ENCODE peak calls at places on chromosomes 2 and 18, in six cellular contexts. One of them, this sample, is unnamed.

GRCh38 chr2:66440011-66440542 is 5.2 kb downstream of the MEIS1 start:
- DNase-seq in sigmoid colon: peak
- DNase-seq in RWPE1: peak
- DNase-seq in dorsolateral prefrontal cortex: no peak
- DNase-seq in colonic mucosa: no peak
- DNase-seq in upper lobe of left lung: no peak
- DNase-seq in this sample: no peak

GRCh38 chr18:49168970-49169619 is 218.3 kb upstream of the SMAD7 start:
- DNase-seq in sigmoid colon: no peak
- DNase-seq in RWPE1: no peak
- DNase-seq in dorsolateral prefrontal cortex: no peak
- DNase-seq in colonic mucosa: peak
- DNase-seq in upper lobe of left lung: no peak
- DNase-seq in this sample: no peak

GRCh38 chr2:28424799-28425492 is 32.3 kb downstream of the FOSL2 start:
- DNase-seq in sigmoid colon: no peak
- DNase-seq in RWPE1: no peak
- DNase-seq in dorsolateral prefrontal cortex: no peak
- DNase-seq in colonic mucosa: no peak
- DNase-seq in upper lobe of left lung: no peak
- DNase-seq in this sample: no peak

GRCh38 chr2:199581935-199582336 is 124.2 kb upstream of the SATB2 start:
- DNase-seq in sigmoid colon: no peak
- DNase-seq in RWPE1: no peak
- DNase-seq in dorsolateral prefrontal cortex: no peak
- DNase-seq in colonic mucosa: no peak
- DNase-seq in upper lobe of left lung: no peak
- DNase-seq in this sample: no peak

GRCh38 chr2:221389421-221389820 is 182.7 kb downstream of the EPHA4 start:
- DNase-seq in sigmoid colon: no peak
- DNase-seq in RWPE1: no peak
- DNase-seq in dorsolateral prefrontal cortex: no peak
- DNase-seq in colonic mucosa: no peak
- DNase-seq in upper lobe of left lung: no peak
- DNase-seq in this sample: no peak

GRCh38 chr2:70541481-70542020 is 12.1 kb downstream of the TGFA start:
- DNase-seq in sigmoid colon: no peak
- DNase-seq in RWPE1: peak
- DNase-seq in dorsolateral prefrontal cortex: no peak
- DNase-seq in colonic mucosa: no peak
- DNase-seq in upper lobe of left lung: no peak
- DNase-seq in this sample: no peak

GRCh38 chr2:71683070-71683469 is 229.7 kb downstream of the DYSF start:
- DNase-seq in sigmoid colon: peak
- DNase-seq in RWPE1: no peak
- DNase-seq in dorsolateral prefrontal cortex: peak
- DNase-seq in colonic mucosa: no peak
- DNase-seq in upper lobe of left lung: no peak
- DNase-seq in this sample: no peak

GRCh38 chr2:160906878-160907277 is 253.3 kb upstream of the TANK start:
- DNase-seq in sigmoid colon: no peak
- DNase-seq in RWPE1: no peak
- DNase-seq in dorsolateral prefrontal cortex: no peak
- DNase-seq in colonic mucosa: no peak
- DNase-seq in upper lobe of left lung: no peak
- DNase-seq in this sample: no peak

GRCh38 chr2:36277876-36278523 is 77.6 kb upstream of the CRIM1 start:
- DNase-seq in sigmoid colon: no peak
- DNase-seq in RWPE1: no peak
- DNase-seq in dorsolateral prefrontal cortex: no peak
- DNase-seq in colonic mucosa: no peak
- DNase-seq in upper lobe of left lung: no peak
- DNase-seq in this sample: no peak

GRCh38 chr2:215528555-215528954 is 92.7 kb upstream of the FN1 start:
- DNase-seq in sigmoid colon: no peak
- DNase-seq in RWPE1: peak
- DNase-seq in dorsolateral prefrontal cortex: no peak
- DNase-seq in colonic mucosa: no peak
- DNase-seq in upper lobe of left lung: no peak
- DNase-seq in this sample: no peak

GRCh38 chr2:98911376-98912154 is 24.5 kb downstream of the CRACDL start:
- DNase-seq in sigmoid colon: peak
- DNase-seq in RWPE1: peak
- DNase-seq in dorsolateral prefrontal cortex: no peak
- DNase-seq in colonic mucosa: no peak
- DNase-seq in upper lobe of left lung: no peak
- DNase-seq in this sample: no peak

GRCh38 chr2:231467016-231467545 is 2.8 kb upstream of the NCL start:
- DNase-seq in sigmoid colon: no peak
- DNase-seq in RWPE1: no peak
- DNase-seq in dorsolateral prefrontal cortex: no peak
- DNase-seq in colonic mucosa: no peak
- DNase-seq in upper lobe of left lung: no peak
- DNase-seq in this sample: no peak

GRCh38 chr2:239307221-239307569 is 93.6 kb downstream of the HDAC4 start:
- DNase-seq in sigmoid colon: no peak
- DNase-seq in RWPE1: no peak
- DNase-seq in dorsolateral prefrontal cortex: peak
- DNase-seq in colonic mucosa: no peak
- DNase-seq in upper lobe of left lung: peak
- DNase-seq in this sample: no peak

GRCh38 chr2:127675335-127676261 is at the start of gene LIMS2:
- DNase-seq in sigmoid colon: peak
- DNase-seq in RWPE1: peak
- DNase-seq in dorsolateral prefrontal cortex: peak
- DNase-seq in colonic mucosa: no peak
- DNase-seq in upper lobe of left lung: peak
- DNase-seq in this sample: no peak

GRCh38 chr18:41949206-41949920 is 5.7 kb upstream of the PIK3C3 start:
- DNase-seq in sigmoid colon: no peak
- DNase-seq in RWPE1: no peak
- DNase-seq in dorsolateral prefrontal cortex: no peak
- DNase-seq in colonic mucosa: no peak
- DNase-seq in upper lobe of left lung: no peak
- DNase-seq in this sample: no peak

GRCh38 chr18:45481846-45482245 is 133.4 kb upstream of the SLC14A2 start:
- DNase-seq in sigmoid colon: no peak
- DNase-seq in RWPE1: no peak
- DNase-seq in dorsolateral prefrontal cortex: no peak
- DNase-seq in colonic mucosa: no peak
- DNase-seq in upper lobe of left lung: no peak
- DNase-seq in this sample: no peak

GRCh38 chr2:223519471-223519870 is 82.7 kb downstream of the SCG2 start:
- DNase-seq in sigmoid colon: no peak
- DNase-seq in RWPE1: no peak
- DNase-seq in dorsolateral prefrontal cortex: no peak
- DNase-seq in colonic mucosa: no peak
- DNase-seq in upper lobe of left lung: no peak
- DNase-seq in this sample: no peak

GRCh38 chr2:197212344-197213262 is 98.0 kb downstream of the ANKRD44 start:
- DNase-seq in sigmoid colon: no peak
- DNase-seq in RWPE1: no peak
- DNase-seq in dorsolateral prefrontal cortex: no peak
- DNase-seq in colonic mucosa: peak
- DNase-seq in upper lobe of left lung: no peak
- DNase-seq in this sample: peak

GRCh38 chr2:12251121-12251520 is 465.6 kb upstream of the TRIB2 start:
- DNase-seq in sigmoid colon: no peak
- DNase-seq in RWPE1: no peak
- DNase-seq in dorsolateral prefrontal cortex: no peak
- DNase-seq in colonic mucosa: no peak
- DNase-seq in upper lobe of left lung: no peak
- DNase-seq in this sample: no peak

GRCh38 chr2:95274291-95275150 is at the start of gene PROM2:
- DNase-seq in sigmoid colon: peak
- DNase-seq in RWPE1: peak
- DNase-seq in dorsolateral prefrontal cortex: peak
- DNase-seq in colonic mucosa: peak
- DNase-seq in upper lobe of left lung: no peak
- DNase-seq in this sample: no peak

GRCh38 chr2:174485763-174486613 is 841 bp downstream of the GPR155 start:
- DNase-seq in sigmoid colon: peak
- DNase-seq in RWPE1: no peak
- DNase-seq in dorsolateral prefrontal cortex: peak
- DNase-seq in colonic mucosa: peak
- DNase-seq in upper lobe of left lung: no peak
- DNase-seq in this sample: peak

GRCh38 chr2:67872481-67872880 is 190.3 kb downstream of the C1D start:
- DNase-seq in sigmoid colon: no peak
- DNase-seq in RWPE1: no peak
- DNase-seq in dorsolateral prefrontal cortex: no peak
- DNase-seq in colonic mucosa: no peak
- DNase-seq in upper lobe of left lung: no peak
- DNase-seq in this sample: no peak

GRCh38 chr2:108367014-108367413 is 10.7 kb upstream of the SULT1C4 start:
- DNase-seq in sigmoid colon: no peak
- DNase-seq in RWPE1: no peak
- DNase-seq in dorsolateral prefrontal cortex: no peak
- DNase-seq in colonic mucosa: no peak
- DNase-seq in upper lobe of left lung: no peak
- DNase-seq in this sample: no peak

GRCh38 chr2:196963043-196963442 is 36.5 kb upstream of the PGAP1 start:
- DNase-seq in sigmoid colon: no peak
- DNase-seq in RWPE1: no peak
- DNase-seq in dorsolateral prefrontal cortex: no peak
- DNase-seq in colonic mucosa: no peak
- DNase-seq in upper lobe of left lung: no peak
- DNase-seq in this sample: no peak

GRCh38 chr18:70233974-70234373 is 28.5 kb upstream of the RTTN start:
- DNase-seq in sigmoid colon: no peak
- DNase-seq in RWPE1: no peak
- DNase-seq in dorsolateral prefrontal cortex: no peak
- DNase-seq in colonic mucosa: no peak
- DNase-seq in upper lobe of left lung: no peak
- DNase-seq in this sample: no peak

GRCh38 chr2:24514820-24515219 is 23.8 kb downstream of the NCOA1 start:
- DNase-seq in sigmoid colon: no peak
- DNase-seq in RWPE1: no peak
- DNase-seq in dorsolateral prefrontal cortex: no peak
- DNase-seq in colonic mucosa: no peak
- DNase-seq in upper lobe of left lung: no peak
- DNase-seq in this sample: no peak
- H3K27ac ChIP-seq in sigmoid colon: no peak
- H3K27ac ChIP-seq in RWPE1: no peak
- H3K27ac ChIP-seq in dorsolateral prefrontal cortex: no peak
- H3K27ac ChIP-seq in colonic mucosa: no peak
- H3K27ac ChIP-seq in upper lobe of left lung: no peak
- H3K27ac ChIP-seq in this sample: no peak

DNA sequence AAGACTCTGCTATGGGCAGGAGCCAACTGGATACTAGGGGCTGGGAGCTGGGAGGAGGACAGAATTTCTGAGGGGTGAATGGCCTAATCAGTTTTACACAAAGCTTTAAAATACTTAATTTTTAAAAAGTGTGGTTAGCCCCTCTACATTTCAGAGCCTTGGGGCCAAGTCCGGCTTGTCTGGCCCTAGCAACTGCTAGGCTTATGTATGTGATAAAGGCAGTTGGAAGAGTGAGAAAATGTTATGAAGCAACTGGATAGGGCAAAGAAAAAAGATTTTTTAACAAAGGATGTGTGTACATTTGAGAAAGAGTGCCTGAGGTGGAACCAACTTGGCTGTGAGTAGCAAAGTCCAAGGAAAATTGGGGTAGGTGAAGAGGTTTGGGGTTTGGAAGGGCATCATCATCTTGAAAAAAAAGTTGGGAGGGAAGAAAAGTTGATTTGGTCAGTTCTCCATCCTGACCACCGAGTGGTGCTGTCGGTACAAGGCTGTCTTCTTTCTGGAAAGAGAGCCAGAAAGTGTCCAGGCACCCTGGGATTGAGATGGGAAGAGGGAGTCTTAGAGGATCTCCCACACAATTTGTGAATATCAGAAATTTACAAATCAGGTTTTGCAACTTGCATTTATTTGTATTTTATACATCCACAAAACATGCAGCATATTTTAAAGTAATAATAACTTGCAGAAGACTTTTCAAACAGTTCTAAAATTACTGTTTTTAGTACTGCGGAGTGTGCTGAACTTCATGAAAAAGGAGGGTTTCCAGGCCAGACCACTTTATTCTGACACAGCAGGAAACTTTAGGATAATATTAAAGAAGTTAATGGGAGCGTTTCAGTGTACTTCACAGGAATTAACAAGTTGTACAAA is 10.5 kb upstream of the CDK15 start:
- DNase-seq in sigmoid colon: no peak
- DNase-seq in RWPE1: peak
- DNase-seq in dorsolateral prefrontal cortex: no peak
- DNase-seq in colonic mucosa: no peak
- DNase-seq in upper lobe of left lung: no peak
- DNase-seq in this sample: no peak
- H3K27ac ChIP-seq in sigmoid colon: no peak
- H3K27ac ChIP-seq in RWPE1: no peak
- H3K27ac ChIP-seq in dorsolateral prefrontal cortex: no peak
- H3K27ac ChIP-seq in colonic mucosa: no peak
- H3K27ac ChIP-seq in upper lobe of left lung: no peak
- H3K27ac ChIP-seq in this sample: no peak

DNA sequence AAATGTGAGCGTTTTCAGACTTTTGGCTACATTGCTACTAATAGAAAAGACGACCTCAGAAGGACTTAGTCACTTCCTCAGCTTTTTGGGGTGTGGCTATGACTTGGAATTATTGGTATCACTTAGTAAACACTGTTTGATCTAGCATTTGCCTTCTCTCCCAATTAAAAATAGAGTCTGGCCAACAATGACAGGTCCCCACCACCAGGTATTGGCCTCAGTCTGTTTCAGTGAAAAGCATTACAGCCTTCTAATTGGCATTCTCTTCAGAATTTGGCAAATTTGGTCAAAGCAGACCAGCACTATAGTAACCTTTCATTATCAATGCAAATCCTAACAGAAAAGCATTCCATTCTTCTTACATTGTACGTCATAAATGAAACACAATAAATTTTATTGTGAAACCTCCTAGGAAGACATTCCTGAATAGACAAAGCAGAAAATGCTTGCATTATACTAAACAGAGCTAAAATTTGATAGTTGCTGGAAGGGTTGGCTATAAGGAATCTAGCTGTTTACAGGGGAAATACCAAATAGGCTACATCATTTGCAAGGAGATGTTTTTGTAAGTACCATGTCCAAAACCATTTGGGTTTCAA is 613.9 kb downstream of the IRS1 start:
- DNase-seq in sigmoid colon: no peak
- DNase-seq in RWPE1: peak
- DNase-seq in dorsolateral prefrontal cortex: no peak
- DNase-seq in colonic mucosa: no peak
- DNase-seq in upper lobe of left lung: no peak
- DNase-seq in this sample: no peak
- H3K27ac ChIP-seq in sigmoid colon: peak
- H3K27ac ChIP-seq in RWPE1: peak
- H3K27ac ChIP-seq in dorsolateral prefrontal cortex: no peak
- H3K27ac ChIP-seq in colonic mucosa: peak
- H3K27ac ChIP-seq in upper lobe of left lung: no peak
- H3K27ac ChIP-seq in this sample: no peak

DNA sequence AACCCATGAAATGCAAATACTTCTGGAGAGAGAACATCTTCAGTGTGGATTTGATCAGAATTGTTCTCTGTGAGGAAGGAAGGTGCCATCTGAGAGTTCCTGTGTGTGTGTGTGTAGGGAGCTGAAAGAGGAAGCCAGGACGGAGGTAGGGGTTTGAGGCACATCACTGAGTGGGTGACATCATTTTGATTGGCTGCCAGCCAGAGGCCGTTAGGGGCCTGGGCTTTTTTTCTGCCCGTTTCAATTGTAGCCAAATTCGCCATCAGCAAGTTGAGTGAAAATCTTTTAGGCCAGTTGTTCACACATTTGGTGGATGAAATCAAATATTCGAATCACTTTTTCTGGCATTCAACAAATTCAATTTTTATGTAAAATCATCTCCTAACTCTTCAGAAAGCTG is 48.9 kb downstream of the TSN start:
- DNase-seq in sigmoid colon: no peak
- DNase-seq in RWPE1: no peak
- DNase-seq in dorsolateral prefrontal cortex: no peak
- DNase-seq in colonic mucosa: no peak
- DNase-seq in upper lobe of left lung: no peak
- DNase-seq in this sample: no peak
- H3K27ac ChIP-seq in sigmoid colon: no peak
- H3K27ac ChIP-seq in RWPE1: no peak
- H3K27ac ChIP-seq in dorsolateral prefrontal cortex: no peak
- H3K27ac ChIP-seq in colonic mucosa: no peak
- H3K27ac ChIP-seq in upper lobe of left lung: no peak
- H3K27ac ChIP-seq in this sample: no peak